ENCODE peak calls at places on chromosomes 7 and 10, in six cellular contexts. One of them, this sample, is unnamed.

GRCh38 chr10:50063100-50063499 is 4.7 kb upstream of the WASHC2A start:
- DNase-seq in GM12891: no peak
- DNase-seq in stomach: no peak
- DNase-seq in sigmoid colon: no peak
- DNase-seq in endothelial cell of umbilical vein: no peak
- DNase-seq in NB4: no peak
- DNase-seq in this sample: no peak

GRCh38 chr10:106189254-106189653 is 975.3 kb downstream of the SORCS1 start:
- DNase-seq in GM12891: no peak
- DNase-seq in stomach: peak; percentile 26
- DNase-seq in sigmoid colon: no peak
- DNase-seq in endothelial cell of umbilical vein: no peak
- DNase-seq in NB4: peak; percentile 53
- DNase-seq in this sample: no peak

GRCh38 chr7:66768865-66769832 is 28.6 kb downstream of the RABGEF1 start:
- DNase-seq in GM12891: no peak
- DNase-seq in stomach: no peak
- DNase-seq in sigmoid colon: no peak
- DNase-seq in endothelial cell of umbilical vein: no peak
- DNase-seq in NB4: no peak
- DNase-seq in this sample: no peak

GRCh38 chr7:126996659-126997058 is 256.1 kb downstream of the GRM8 start:
- DNase-seq in GM12891: no peak
- DNase-seq in stomach: no peak
- DNase-seq in sigmoid colon: no peak
- DNase-seq in endothelial cell of umbilical vein: no peak
- DNase-seq in NB4: no peak
- DNase-seq in this sample: no peak

GRCh38 chr7:105682331-105683070 is 101.2 kb upstream of the EFCAB10 start:
- DNase-seq in GM12891: no peak
- DNase-seq in stomach: no peak
- DNase-seq in sigmoid colon: no peak
- DNase-seq in endothelial cell of umbilical vein: no peak
- DNase-seq in NB4: peak; percentile 61
- DNase-seq in this sample: no peak

GRCh38 chr10:63373176-63373575 is 92.6 kb downstream of the JMJD1C start:
- DNase-seq in GM12891: no peak
- DNase-seq in stomach: no peak
- DNase-seq in sigmoid colon: no peak
- DNase-seq in endothelial cell of umbilical vein: no peak
- DNase-seq in NB4: no peak
- DNase-seq in this sample: no peak

GRCh38 chr7:150340024-150340749 is 1.2 kb downstream of the RARRES2 start:
- DNase-seq in GM12891: no peak
- DNase-seq in stomach: peak; percentile 55
- DNase-seq in sigmoid colon: peak; percentile 79
- DNase-seq in endothelial cell of umbilical vein: no peak
- DNase-seq in NB4: peak; percentile 49
- DNase-seq in this sample: no peak

GRCh38 chr10:56035489-56035888 is 325.6 kb downstream of the ZWINT start:
- DNase-seq in GM12891: no peak
- DNase-seq in stomach: no peak
- DNase-seq in sigmoid colon: no peak
- DNase-seq in endothelial cell of umbilical vein: no peak
- DNase-seq in NB4: no peak
- DNase-seq in this sample: no peak

GRCh38 chr10:117175215-117175900 is 21.9 kb upstream of the KCNK18 start:
- DNase-seq in GM12891: no peak
- DNase-seq in stomach: no peak
- DNase-seq in sigmoid colon: no peak
- DNase-seq in endothelial cell of umbilical vein: no peak
- DNase-seq in NB4: no peak
- DNase-seq in this sample: no peak

GRCh38 chr7:40133561-40134427 is 628 bp downstream of the MPLKIP start:
- DNase-seq in GM12891: peak; percentile 5
- DNase-seq in stomach: no peak
- DNase-seq in sigmoid colon: no peak
- DNase-seq in endothelial cell of umbilical vein: no peak
- DNase-seq in NB4: peak; percentile 59
- DNase-seq in this sample: no peak

GRCh38 chr10:73744690-73744994 is 470 bp downstream of the SEC24C start:
- DNase-seq in GM12891: no peak
- DNase-seq in stomach: peak; percentile 58
- DNase-seq in sigmoid colon: peak; percentile 75
- DNase-seq in endothelial cell of umbilical vein: no peak
- DNase-seq in NB4: peak; percentile 69
- DNase-seq in this sample: no peak

GRCh38 chr10:92434385-92434784 is 139.5 kb downstream of the IDE start:
- DNase-seq in GM12891: no peak
- DNase-seq in stomach: no peak
- DNase-seq in sigmoid colon: no peak
- DNase-seq in endothelial cell of umbilical vein: no peak
- DNase-seq in NB4: no peak
- DNase-seq in this sample: no peak

GRCh38 chr7:33075818-33076483 is 13.4 kb upstream of the NT5C3A start:
- DNase-seq in GM12891: no peak
- DNase-seq in stomach: no peak
- DNase-seq in sigmoid colon: no peak
- DNase-seq in endothelial cell of umbilical vein: no peak
- DNase-seq in NB4: no peak
- DNase-seq in this sample: no peak

GRCh38 chr7:156151658-156152057 is 339.4 kb upstream of the SHH start:
- DNase-seq in GM12891: no peak
- DNase-seq in stomach: no peak
- DNase-seq in sigmoid colon: no peak
- DNase-seq in endothelial cell of umbilical vein: no peak
- DNase-seq in NB4: no peak
- DNase-seq in this sample: no peak

GRCh38 chr7:76353744-76354143 is 5.0 kb downstream of the YWHAG start:
- DNase-seq in GM12891: no peak
- DNase-seq in stomach: no peak
- DNase-seq in sigmoid colon: peak; percentile 52
- DNase-seq in endothelial cell of umbilical vein: no peak
- DNase-seq in NB4: no peak
- DNase-seq in this sample: no peak

GRCh38 chr7:76356823-76357222 is 2.0 kb downstream of the YWHAG start:
- DNase-seq in GM12891: no peak
- DNase-seq in stomach: no peak
- DNase-seq in sigmoid colon: peak; percentile 40
- DNase-seq in endothelial cell of umbilical vein: peak; percentile 59
- DNase-seq in NB4: peak; percentile 42
- DNase-seq in this sample: no peak

GRCh38 chr7:76356115-76356514 is 2.7 kb downstream of the YWHAG start:
- DNase-seq in GM12891: no peak
- DNase-seq in stomach: no peak
- DNase-seq in sigmoid colon: no peak
- DNase-seq in endothelial cell of umbilical vein: no peak
- DNase-seq in NB4: no peak
- DNase-seq in this sample: no peak

GRCh38 chr7:76354981-76355730 is 3.6 kb downstream of the YWHAG start:
- DNase-seq in GM12891: no peak
- DNase-seq in stomach: no peak
- DNase-seq in sigmoid colon: peak; percentile 18
- DNase-seq in endothelial cell of umbilical vein: no peak
- DNase-seq in NB4: no peak
- DNase-seq in this sample: no peak

GRCh38 chr7:76354516-76354915 is 4.3 kb downstream of the YWHAG start:
- DNase-seq in GM12891: no peak
- DNase-seq in stomach: no peak
- DNase-seq in sigmoid colon: no peak
- DNase-seq in endothelial cell of umbilical vein: no peak
- DNase-seq in NB4: no peak
- DNase-seq in this sample: no peak
- TF ChIP-seq POLR2A in GM12891: peak; percentile 45
- TF ChIP-seq POLR2A in stomach: no peak
- TF ChIP-seq POLR2A in sigmoid colon: no peak
- TF ChIP-seq POLR2A in endothelial cell of umbilical vein: no peak
- TF ChIP-seq POLR2A in NB4: no peak
- TF ChIP-seq POLR2A in this sample: no peak

GRCh38 chr7:70761711-70762328 is 370.1 kb upstream of the GALNT17 start:
- DNase-seq in GM12891: no peak
- DNase-seq in stomach: no peak
- DNase-seq in sigmoid colon: no peak
- DNase-seq in endothelial cell of umbilical vein: no peak
- DNase-seq in NB4: no peak
- DNase-seq in this sample: no peak
- TF ChIP-seq POLR2A in GM12891: no peak
- TF ChIP-seq POLR2A in stomach: no peak
- TF ChIP-seq POLR2A in sigmoid colon: no peak
- TF ChIP-seq POLR2A in endothelial cell of umbilical vein: no peak
- TF ChIP-seq POLR2A in NB4: no peak
- TF ChIP-seq POLR2A in this sample: no peak

GRCh38 chr7:157840913-157841756 is 504.3 kb downstream of the DNAJB6 start:
- DNase-seq in GM12891: no peak
- DNase-seq in stomach: no peak
- DNase-seq in sigmoid colon: no peak
- DNase-seq in endothelial cell of umbilical vein: no peak
- DNase-seq in NB4: no peak
- DNase-seq in this sample: no peak

GRCh38 chr7:157841757-157842390 is 505.1 kb downstream of the DNAJB6 start:
- DNase-seq in GM12891: no peak
- DNase-seq in stomach: no peak
- DNase-seq in sigmoid colon: no peak
- DNase-seq in endothelial cell of umbilical vein: no peak
- DNase-seq in NB4: no peak
- DNase-seq in this sample: no peak

GRCh38 chr7:157839672-157840167 is 502.9 kb downstream of the DNAJB6 start:
- DNase-seq in GM12891: no peak
- DNase-seq in stomach: no peak
- DNase-seq in sigmoid colon: no peak
- DNase-seq in endothelial cell of umbilical vein: no peak
- DNase-seq in NB4: no peak
- DNase-seq in this sample: no peak

GRCh38 chr7:157839226-157839625 is 502.4 kb downstream of the DNAJB6 start:
- DNase-seq in GM12891: no peak
- DNase-seq in stomach: no peak
- DNase-seq in sigmoid colon: no peak
- DNase-seq in endothelial cell of umbilical vein: no peak
- DNase-seq in NB4: no peak
- DNase-seq in this sample: no peak

GRCh38 chr7:157840174-157840912 is 503.5 kb downstream of the DNAJB6 start:
- DNase-seq in GM12891: no peak
- DNase-seq in stomach: no peak
- DNase-seq in sigmoid colon: no peak
- DNase-seq in endothelial cell of umbilical vein: no peak
- DNase-seq in NB4: no peak
- DNase-seq in this sample: no peak
- TF ChIP-seq POLR2A in GM12891: no peak
- TF ChIP-seq POLR2A in stomach: no peak
- TF ChIP-seq POLR2A in sigmoid colon: no peak
- TF ChIP-seq POLR2A in endothelial cell of umbilical vein: no peak
- TF ChIP-seq POLR2A in NB4: no peak
- TF ChIP-seq POLR2A in this sample: no peak

GRCh38 chr10:51073461-51074237 is 638 bp upstream of the PRKG1 start:
- DNase-seq in GM12891: peak; percentile 8
- DNase-seq in stomach: peak; percentile 37
- DNase-seq in sigmoid colon: peak; percentile 78
- DNase-seq in endothelial cell of umbilical vein: no peak
- DNase-seq in NB4: no peak
- DNase-seq in this sample: no peak
- TF ChIP-seq POLR2A in GM12891: no peak
- TF ChIP-seq POLR2A in stomach: no peak
- TF ChIP-seq POLR2A in sigmoid colon: no peak
- TF ChIP-seq POLR2A in endothelial cell of umbilical vein: no peak
- TF ChIP-seq POLR2A in NB4: no peak
- TF ChIP-seq POLR2A in this sample: no peak

GRCh38 chr10:132447446-132448247 is 50.6 kb downstream of the PWWP2B start:
- DNase-seq in GM12891: no peak
- DNase-seq in stomach: peak; percentile 69
- DNase-seq in sigmoid colon: no peak
- DNase-seq in endothelial cell of umbilical vein: no peak
- DNase-seq in NB4: peak; percentile 87
- DNase-seq in this sample: no peak
- TF ChIP-seq POLR2A in GM12891: no peak
- TF ChIP-seq POLR2A in stomach: no peak
- TF ChIP-seq POLR2A in sigmoid colon: no peak
- TF ChIP-seq POLR2A in endothelial cell of umbilical vein: no peak
- TF ChIP-seq POLR2A in NB4: no peak
- TF ChIP-seq POLR2A in this sample: no peak

GRCh38 chr7:44113764-44114354 is 9.5 kb downstream of the POLD2 start:
- DNase-seq in GM12891: no peak
- DNase-seq in stomach: no peak
- DNase-seq in sigmoid colon: no peak
- DNase-seq in endothelial cell of umbilical vein: no peak
- DNase-seq in NB4: no peak
- DNase-seq in this sample: no peak
- TF ChIP-seq POLR2A in GM12891: no peak
- TF ChIP-seq POLR2A in stomach: no peak
- TF ChIP-seq POLR2A in sigmoid colon: no peak
- TF ChIP-seq POLR2A in endothelial cell of umbilical vein: no peak
- TF ChIP-seq POLR2A in NB4: peak; percentile 12
- TF ChIP-seq POLR2A in this sample: no peak

GRCh38 chr7:129605960-129606644 is 5.4 kb upstream of the NRF1 start:
- DNase-seq in GM12891: no peak
- DNase-seq in stomach: no peak
- DNase-seq in sigmoid colon: no peak
- DNase-seq in endothelial cell of umbilical vein: no peak
- DNase-seq in NB4: no peak
- DNase-seq in this sample: no peak

GRCh38 chr7:129607471-129608120 is 3.9 kb upstream of the NRF1 start:
- DNase-seq in GM12891: peak; percentile 30
- DNase-seq in stomach: no peak
- DNase-seq in sigmoid colon: no peak
- DNase-seq in endothelial cell of umbilical vein: peak; percentile 14
- DNase-seq in NB4: peak; percentile 83
- DNase-seq in this sample: no peak

GRCh38 chr7:129609666-129610065 is 1.9 kb upstream of the NRF1 start:
- DNase-seq in GM12891: no peak
- DNase-seq in stomach: no peak
- DNase-seq in sigmoid colon: no peak
- DNase-seq in endothelial cell of umbilical vein: no peak
- DNase-seq in NB4: peak; percentile 28
- DNase-seq in this sample: no peak

GRCh38 chr7:129605038-129605437 is 6.5 kb upstream of the NRF1 start:
- DNase-seq in GM12891: no peak
- DNase-seq in stomach: no peak
- DNase-seq in sigmoid colon: no peak
- DNase-seq in endothelial cell of umbilical vein: no peak
- DNase-seq in NB4: no peak
- DNase-seq in this sample: no peak

DNA sequence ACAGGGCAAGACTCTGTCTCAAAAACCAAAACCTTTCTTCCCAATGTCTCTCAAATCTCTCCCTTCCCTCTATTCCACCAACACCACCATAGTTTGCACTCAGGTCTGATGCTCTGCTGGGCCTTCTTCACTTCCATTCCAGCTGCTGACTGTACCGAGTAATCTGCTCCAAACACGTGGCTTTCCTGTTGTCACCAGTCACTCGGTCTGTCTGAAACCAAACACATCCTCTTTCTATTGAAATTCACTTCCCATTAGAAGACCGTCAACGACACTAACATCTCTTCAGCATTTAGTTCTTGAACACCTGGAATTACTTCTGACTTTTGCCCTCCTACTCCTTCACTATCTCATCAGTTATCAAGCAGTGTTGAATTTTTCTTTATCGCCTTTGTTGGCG is 4.7 kb upstream of the NRF1 start:
- DNase-seq in GM12891: no peak
- DNase-seq in stomach: no peak
- DNase-seq in sigmoid colon: no peak
- DNase-seq in endothelial cell of umbilical vein: no peak
- DNase-seq in NB4: peak; percentile 28
- DNase-seq in this sample: no peak
- TF ChIP-seq POLR2A in GM12891: no peak
- TF ChIP-seq POLR2A in stomach: no peak
- TF ChIP-seq POLR2A in sigmoid colon: no peak
- TF ChIP-seq POLR2A in endothelial cell of umbilical vein: no peak
- TF ChIP-seq POLR2A in NB4: no peak
- TF ChIP-seq POLR2A in this sample: no peak

GRCh38 chr7:30329706-30330105 is 45.3 kb downstream of the ZNRF2 start:
- DNase-seq in GM12891: no peak
- DNase-seq in stomach: no peak
- DNase-seq in sigmoid colon: no peak
- DNase-seq in endothelial cell of umbilical vein: no peak
- DNase-seq in NB4: peak; percentile 40
- DNase-seq in this sample: no peak
- TF ChIP-seq POLR2A in GM12891: no peak
- TF ChIP-seq POLR2A in stomach: no peak
- TF ChIP-seq POLR2A in sigmoid colon: no peak
- TF ChIP-seq POLR2A in endothelial cell of umbilical vein: no peak
- TF ChIP-seq POLR2A in NB4: no peak
- TF ChIP-seq POLR2A in this sample: no peak